ENCODE peak calls at places on chromosomes 12 and 14, in six cellular contexts. I, B, K, T, O and G are unnamed samples.

GRCh38 chr14:89141862-89142261 is 275.2 kb downstream of the FOXN3 start:
- DNase-seq in I (no peak), B (no peak), K (no peak), T (no peak), O (no peak), G (no peak)

GRCh38 chr12:72141381-72141780 is 130.8 kb upstream of the TRHDE start:
- DNase-seq in I (no peak), B (peak), K (no peak), T (no peak), O (peak), G (no peak)

GRCh38 chr14:96501383-96501745 is 818 bp upstream of the PAPOLA start:
- DNase-seq in I (no peak), B (no peak), K (no peak), T (no peak), O (no peak), G (no peak)

GRCh38 chr12:98743362-98743953 is 98.4 kb downstream of the APAF1 start:
- DNase-seq in I (no peak), B (no peak), K (peak), T (no peak), O (peak), G (no peak)

GRCh38 chr12:14959126-14959440 is 2.3 kb downstream of the ARHGDIB start:
- DNase-seq in I (no peak), B (no peak), K (no peak), T (no peak), O (no peak), G (no peak)

GRCh38 chr12:111412007-111412829 is 6.5 kb downstream of the SH2B3 start:
- DNase-seq in I (no peak), B (no peak), K (peak), T (no peak), O (no peak), G (no peak)

GRCh38 chr12:23555180-23555784 is 394.2 kb downstream of the SOX5 start:
- DNase-seq in I (no peak), B (no peak), K (no peak), T (no peak), O (no peak), G (no peak)

GRCh38 chr14:38290601-38291190 is 34.8 kb upstream of the CLEC14A start:
- DNase-seq in I (no peak), B (peak), K (no peak), T (no peak), O (no peak), G (peak)

GRCh38 chr12:11902525-11902875 is 168.2 kb upstream of the BCL2L14 start:
- DNase-seq in I (no peak), B (no peak), K (no peak), T (no peak), O (no peak), G (no peak)

GRCh38 chr12:51071663-51072062 is 11.7 kb downstream of the CSRNP2 start:
- DNase-seq in I (peak), B (no peak), K (no peak), T (no peak), O (no peak), G (no peak)

GRCh38 chr12:32895688-32896437 is 714 bp downstream of the PKP2 start:
- DNase-seq in I (peak), B (no peak), K (peak), T (no peak), O (peak), G (no peak)

GRCh38 chr12:76470028-76470939 is 89.3 kb downstream of the OSBPL8 start:
- DNase-seq in I (no peak), B (peak), K (no peak), T (no peak), O (peak), G (peak)

GRCh38 chr14:71933026-71933587 is 878 bp downstream of the RGS6 start:
- DNase-seq in I (no peak), B (peak), K (peak), T (no peak), O (no peak), G (no peak)

GRCh38 chr12:89650239-89650638 is 58.4 kb downstream of the ATP2B1 start:
- DNase-seq in I (no peak), B (no peak), K (no peak), T (no peak), O (no peak), G (no peak)

GRCh38 chr12:71710276-71711125 is 24.6 kb downstream of the TMEM19 start:
- DNase-seq in I (no peak), B (peak), K (no peak), T (no peak), O (no peak), G (peak)

GRCh38 chr14:65336191-65336591 is 76.3 kb upstream of the FUT8 start:
- DNase-seq in I (no peak), B (peak), K (no peak), T (no peak), O (no peak), G (peak)

GRCh38 chr12:6662906-6663742 is at the start of gene ING4:
- DNase-seq in I (peak), B (peak), K (peak), T (peak), O (peak), G (peak)
- H3K4me3 ChIP-seq in I (peak), B (peak), K (peak), T (peak), O (peak), G (peak)

DNA sequence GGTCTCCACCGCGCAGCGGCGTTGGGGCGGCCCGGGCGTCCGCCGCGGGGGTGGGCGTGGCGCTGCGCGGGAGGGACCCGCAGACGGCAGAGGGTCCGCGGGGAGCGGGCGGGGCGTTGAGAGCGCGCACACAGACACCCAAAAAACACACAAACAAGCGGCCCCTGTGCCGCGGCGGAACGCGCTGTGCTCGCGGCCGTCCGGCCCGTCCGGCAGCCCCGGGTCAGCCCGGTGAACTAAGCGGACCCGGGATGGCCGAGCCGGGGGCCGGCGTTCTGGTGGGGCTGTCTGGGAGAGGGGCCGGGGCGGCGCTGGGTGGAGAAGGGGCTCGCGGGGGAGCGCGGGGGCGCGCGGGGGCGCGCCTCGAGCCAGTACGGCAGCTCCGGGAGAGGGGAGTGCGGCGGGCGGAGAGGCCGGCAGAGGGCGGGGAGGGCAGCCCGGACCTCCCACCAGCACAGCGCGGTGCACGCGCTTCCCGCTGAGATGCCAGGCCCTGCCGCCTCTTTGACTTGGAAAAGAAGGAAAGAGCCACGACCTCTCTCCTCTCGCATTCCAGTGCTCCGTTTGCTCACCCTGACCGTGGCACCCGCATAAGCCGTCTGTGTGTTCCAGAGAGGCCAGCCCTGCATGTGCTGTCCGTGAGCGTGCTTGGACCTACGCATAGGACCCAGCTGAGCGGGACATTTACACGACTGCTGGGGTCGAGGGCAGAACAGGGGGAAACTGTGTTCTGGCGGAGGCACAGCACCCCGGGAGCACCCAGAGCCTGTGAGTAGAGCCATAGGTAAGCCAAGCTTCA is 10.3 kb downstream of the SLC6A12 start:
- DNase-seq in I (peak), B (peak), K (peak), T (no peak), O (peak), G (no peak)
- H3K4me3 ChIP-seq in I (peak), B (peak), K (peak), T (peak), O (peak), G (peak)

GRCh38 chr12:122097641-122098364 is 19.2 kb downstream of the MLXIP start:
- DNase-seq in I (peak), B (no peak), K (no peak), T (peak), O (peak), G (no peak)
- H3K4me3 ChIP-seq in I (no peak), B (peak), K (no peak), T (peak), O (no peak), G (no peak)

DNA sequence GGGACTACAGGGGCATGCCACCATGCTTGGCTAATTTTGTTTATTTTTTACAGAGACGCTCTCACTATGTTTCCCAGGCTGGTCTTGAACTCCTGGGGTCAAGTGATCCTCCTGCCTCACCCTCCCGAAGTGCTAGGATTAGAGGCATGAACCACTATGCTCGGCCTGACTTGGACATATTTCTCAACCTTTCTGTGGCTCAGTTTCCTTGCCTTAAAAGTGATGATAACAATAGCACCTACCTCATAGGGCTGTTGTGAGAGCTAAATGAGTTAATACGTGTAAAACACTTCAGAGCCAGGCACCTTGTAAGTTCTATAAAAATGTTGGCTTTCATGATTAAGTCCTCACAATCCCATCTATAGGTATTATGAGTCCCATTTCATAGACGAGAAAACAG is 89.2 kb upstream of the METAP2 start:
- DNase-seq in I (no peak), B (no peak), K (no peak), T (no peak), O (no peak), G (no peak)
- H3K4me3 ChIP-seq in I (no peak), B (peak), K (no peak), T (peak), O (no peak), G (no peak)